ENCODE peak calls at places on chromosome 19, in six cellular contexts. A is A549, W is NB4, Y is K562, O is HepG2, P is GM12878. H is an unnamed sample.

GRCh38 chr19:34351382-34351802 is 13.6 kb upstream of the GPI start:
- DNase-seq in A (peak), W (no peak), Y (no peak), O (no peak), P (peak), H (no peak)

GRCh38 chr19:21604351-21604926 is 99.0 kb downstream of the ZNF429 start:
- DNase-seq in A (no peak), W (peak), Y (no peak), O (no peak), P (no peak), H (no peak)

GRCh38 chr19:46423194-46423593 is 5.5 kb downstream of the PNMA8C start:
- DNase-seq in A (no peak), W (no peak), Y (no peak), O (no peak), P (no peak), H (no peak)

GRCh38 chr19:2495130-2495641 is 19.3 kb downstream of the GADD45B start:
- DNase-seq in A (peak), W (no peak), Y (no peak), O (no peak), P (no peak), H (peak)

GRCh38 chr19:52896431-52897148 is 845 bp downstream of the ZNF320 start:
- DNase-seq in A (no peak), W (no peak), Y (peak), O (no peak), P (no peak), H (no peak)

GRCh38 chr19:2180114-2180513 is 16.4 kb downstream of the DOT1L start:
- DNase-seq in A (no peak), W (no peak), Y (no peak), O (no peak), P (no peak), H (no peak)

GRCh38 chr19:29491491-29491890 is 34.3 kb upstream of the VSTM2B start:
- DNase-seq in A (no peak), W (no peak), Y (no peak), O (no peak), P (no peak), H (no peak)

GRCh38 chr19:4130635-4131438 is 6.9 kb upstream of the MAP2K2 start:
- DNase-seq in A (peak), W (no peak), Y (peak), O (peak), P (no peak), H (no peak)

GRCh38 chr19:15288146-15288963 is 44.0 kb downstream of the BRD4 start:
- DNase-seq in A (no peak), W (peak), Y (no peak), O (no peak), P (no peak), H (peak)

GRCh38 chr19:3250675-3251074 is 26.2 kb downstream of the CELF5 start:
- DNase-seq in A (peak), W (peak), Y (peak), O (peak), P (no peak), H (no peak)

GRCh38 chr19:547117-547516 is 3.3 kb downstream of the GZMM start:
- DNase-seq in A (no peak), W (no peak), Y (no peak), O (no peak), P (no peak), H (no peak)

GRCh38 chr19:10112895-10113591 is 1.6 kb downstream of the P2RY11 start:
- DNase-seq in A (peak), W (peak), Y (peak), O (peak), P (no peak), H (no peak)

GRCh38 chr19:30447276-30447870 is 75.2 kb downstream of the ZNF536 start:
- DNase-seq in A (no peak), W (no peak), Y (no peak), O (no peak), P (no peak), H (no peak)

GRCh38 chr19:1211494-1212234 is 6.1 kb downstream of the STK11 start:
- DNase-seq in A (peak), W (no peak), Y (peak), O (no peak), P (no peak), H (no peak)

GRCh38 chr19:53157601-53158000 is 1.3 kb downstream of the ZNF347 start:
- DNase-seq in A (no peak), W (no peak), Y (no peak), O (no peak), P (no peak), H (no peak)

GRCh38 chr19:46134527-46134926 is 10.0 kb upstream of the IGFL3 start:
- DNase-seq in A (no peak), W (no peak), Y (no peak), O (no peak), P (no peak), H (no peak)

GRCh38 chr19:858868-859843 is at the start of gene CFD:
- DNase-seq in A (no peak), W (peak), Y (no peak), O (no peak), P (no peak), H (no peak)

GRCh38 chr19:34241513-34242337 is 12.6 kb upstream of the GARRE1 start:
- DNase-seq in A (peak), W (peak), Y (no peak), O (peak), P (no peak), H (no peak)

GRCh38 chr19:45886427-45887310 is 728 bp upstream of the IRF2BP1 start:
- DNase-seq in A (peak), W (peak), Y (peak), O (peak), P (peak), H (peak)

GRCh38 chr19:41528106-41528505 is 47.9 kb upstream of the CEACAM21 start:
- DNase-seq in A (peak), W (peak), Y (no peak), O (no peak), P (no peak), H (no peak)

GRCh38 chr19:4910594-4911273 is 1.4 kb downstream of the UHRF1 start:
- DNase-seq in A (peak), W (peak), Y (no peak), O (no peak), P (no peak), H (peak)

GRCh38 chr19:45294291-45295029 is 28.2 kb downstream of the CKM start:
- DNase-seq in A (no peak), W (no peak), Y (no peak), O (no peak), P (no peak), H (no peak)

GRCh38 chr19:29676586-29676985 is 11.3 kb downstream of the PLEKHF1 start:
- DNase-seq in A (no peak), W (no peak), Y (no peak), O (no peak), P (no peak), H (no peak)

GRCh38 chr19:46351241-46352041 is 4.6 kb downstream of the PPP5C start:
- DNase-seq in A (peak), W (peak), Y (no peak), O (no peak), P (no peak), H (peak)

GRCh38 chr19:51448011-51448744 is 10.1 kb downstream of the SIGLEC8 start:
- DNase-seq in A (no peak), W (peak), Y (no peak), O (no peak), P (no peak), H (no peak)

GRCh38 chr19:9735986-9736385 is 32.6 kb downstream of the ZNF846 start:
- DNase-seq in A (no peak), W (no peak), Y (peak), O (no peak), P (no peak), H (no peak)

GRCh38 chr19:41263042-41263849 is 926 bp upstream of the HNRNPUL1 start:
- DNase-seq in A (peak), W (peak), Y (peak), O (peak), P (peak), H (no peak)

GRCh38 chr19:2726904-2727639 is 5.9 kb upstream of the DIRAS1 start:
- DNase-seq in A (no peak), W (no peak), Y (no peak), O (no peak), P (no peak), H (no peak)

GRCh38 chr19:45469835-45470146 is 2.0 kb downstream of the FOSB start:
- DNase-seq in A (no peak), W (no peak), Y (peak), O (peak), P (no peak), H (no peak)

GRCh38 chr19:47158879-47159509 is 28.4 kb downstream of the SAE1 start:
- DNase-seq in A (no peak), W (no peak), Y (no peak), O (no peak), P (no peak), H (peak)

GRCh38 chr19:38975214-38975860 is at the start of gene FBXO17:
- DNase-seq in A (peak), W (no peak), Y (peak), O (peak), P (no peak), H (peak)
- TF ChIP-seq MYC in A (peak), W (no peak), Y (peak), O (peak), P (no peak), H (peak)

GRCh38 chr19:35879770-35880317 is 11.5 kb downstream of the APLP1 start:
- DNase-seq in A (peak), W (peak), Y (peak), O (peak), P (no peak), H (peak)
- TF ChIP-seq MYC in A (no peak), W (peak), Y (peak), O (peak), P (no peak), H (no peak)

GRCh38 chr19:39342647-39343305 is 555 bp downstream of the SAMD4B start:
- DNase-seq in A (no peak), W (no peak), Y (no peak), O (no peak), P (no peak), H (no peak)
- TF ChIP-seq MYC in A (no peak), W (no peak), Y (no peak), O (no peak), P (no peak), H (no peak)

DNA sequence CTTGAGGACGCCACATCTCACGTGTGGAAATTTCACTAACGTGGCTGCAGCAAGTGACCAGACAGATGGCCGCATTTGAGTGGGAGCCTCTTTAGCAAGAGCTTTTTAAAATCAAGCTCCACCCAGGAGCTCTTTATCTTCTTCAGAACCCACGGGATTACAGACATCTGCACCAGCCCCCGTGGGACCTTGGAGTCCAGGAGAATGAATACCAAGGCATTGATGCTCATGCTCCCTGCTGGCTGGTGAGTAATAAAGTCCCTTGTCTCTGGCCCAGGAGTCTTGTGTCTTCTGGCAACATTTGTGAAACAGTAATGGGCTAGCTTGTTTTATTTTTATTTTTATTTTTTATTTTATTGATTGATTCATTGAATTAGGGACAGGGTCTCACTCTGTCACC is 64.4 kb downstream of the TRPM4 start:
- DNase-seq in A (no peak), W (no peak), Y (no peak), O (no peak), P (no peak), H (no peak)
- TF ChIP-seq MYC in A (no peak), W (no peak), Y (no peak), O (no peak), P (no peak), H (no peak)

GRCh38 chr19:5993516-5994406 is 15.8 kb upstream of the RANBP3 start:
- DNase-seq in A (no peak), W (no peak), Y (no peak), O (no peak), P (no peak), H (peak)
- TF ChIP-seq MYC in A (no peak), W (no peak), Y (no peak), O (peak), P (no peak), H (no peak)

GRCh38 chr19:12156254-12157058 is at the start of gene ZNF625:
- DNase-seq in A (no peak), W (peak), Y (no peak), O (peak), P (peak), H (peak)

GRCh38 chr19:12159773-12160414 is 3.0 kb upstream of the ZNF136 start:
- DNase-seq in A (no peak), W (peak), Y (peak), O (no peak), P (no peak), H (no peak)

GRCh38 chr19:12155324-12155723 is 1.2 kb downstream of the ZNF625 start:
- DNase-seq in A (no peak), W (no peak), Y (no peak), O (no peak), P (no peak), H (peak)
- TF ChIP-seq MYC in A (no peak), W (no peak), Y (no peak), O (no peak), P (no peak), H (no peak)

DNA sequence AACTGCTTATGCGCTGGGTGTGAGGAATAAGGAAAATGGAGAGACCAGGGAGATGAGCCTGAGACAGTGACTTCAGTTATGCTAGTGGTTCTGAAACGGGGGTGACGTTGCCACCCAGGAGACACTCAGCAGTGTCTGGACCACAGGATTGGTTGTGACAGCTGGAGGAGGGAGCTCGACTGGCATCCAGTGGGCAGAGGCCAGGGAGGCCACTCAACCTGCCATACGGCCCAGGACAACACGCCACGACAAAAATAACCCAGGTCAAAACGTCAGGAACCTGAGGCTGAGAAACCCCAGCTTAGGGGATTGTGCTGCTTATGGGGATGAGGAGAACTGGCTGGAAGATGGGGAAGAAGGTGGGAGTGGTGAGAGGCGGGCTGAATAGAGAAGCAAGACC is 10.4 kb downstream of the ZSCAN5A start:
- DNase-seq in A (no peak), W (no peak), Y (no peak), O (no peak), P (no peak), H (no peak)
- TF ChIP-seq MYC in A (no peak), W (no peak), Y (no peak), O (no peak), P (no peak), H (no peak)

GRCh38 chr19:8629184-8629583 is 1.2 kb upstream of the NFILZ start:
- DNase-seq in A (no peak), W (no peak), Y (no peak), O (no peak), P (no peak), H (no peak)

GRCh38 chr19:8629996-8630683 is at the start of gene NFILZ:
- DNase-seq in A (no peak), W (no peak), Y (no peak), O (no peak), P (no peak), H (no peak)

GRCh38 chr19:8630796-8631424 is 477 bp downstream of the NFILZ start:
- DNase-seq in A (no peak), W (no peak), Y (no peak), O (no peak), P (no peak), H (no peak)

GRCh38 chr19:8635422-8635821 is 5.0 kb downstream of the NFILZ start:
- DNase-seq in A (peak), W (no peak), Y (peak), O (no peak), P (no peak), H (no peak)

GRCh38 chr19:8631425-8631819 is 989 bp downstream of the NFILZ start:
- DNase-seq in A (peak), W (no peak), Y (peak), O (peak), P (no peak), H (no peak)
- TF ChIP-seq MYC in A (no peak), W (no peak), Y (no peak), O (peak), P (no peak), H (no peak)

GRCh38 chr19:16957151-16957662 is 68.4 kb downstream of the F2RL3 start:
- DNase-seq in A (no peak), W (peak), Y (no peak), O (no peak), P (no peak), H (no peak)
- TF ChIP-seq MYC in A (no peak), W (no peak), Y (no peak), O (no peak), P (no peak), H (no peak)

DNA sequence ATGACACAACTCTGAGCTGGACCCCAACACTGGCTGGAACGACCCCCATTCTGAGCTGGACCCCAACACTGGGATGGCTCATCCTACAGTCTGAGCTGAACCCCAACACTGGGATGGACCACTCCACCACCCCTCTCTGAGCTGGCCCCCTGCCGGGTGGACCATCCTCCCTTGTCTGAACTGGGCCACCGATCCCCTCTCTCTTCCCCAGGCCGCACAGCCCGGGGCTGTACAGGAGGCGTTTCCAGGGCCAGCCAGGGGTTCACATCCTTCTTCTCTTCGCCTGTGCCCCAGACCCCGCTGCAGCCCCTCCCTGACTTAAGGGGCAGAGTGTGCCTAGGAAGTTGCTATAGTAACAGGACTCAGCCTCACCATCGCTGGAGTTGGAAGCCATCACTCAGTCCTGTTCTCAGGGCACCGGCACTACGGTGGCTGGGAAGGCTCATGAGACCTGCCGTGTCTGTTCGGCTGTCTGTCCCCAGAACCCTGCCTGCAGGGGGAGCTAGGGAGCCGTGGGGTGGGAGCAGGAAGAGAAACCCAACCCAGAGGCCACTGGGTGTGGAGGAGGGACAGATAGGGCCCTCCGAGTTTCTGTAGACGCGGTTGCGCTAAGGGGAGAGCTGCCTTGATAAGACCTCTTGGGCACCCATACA is 3.7 kb downstream of the PRKACA start:
- DNase-seq in A (peak), W (peak), Y (peak), O (no peak), P (no peak), H (no peak)
- TF ChIP-seq MYC in A (no peak), W (no peak), Y (peak), O (no peak), P (no peak), H (no peak)